ENCODE peak calls at places on chromosomes 5 and 9, in six cellular contexts. C is omental fat pad; R is endothelial cell; A is CD4-positive, alpha-beta T cell; T is endodermal cell; P is nephron progenitor cell. X is an unnamed sample.

GRCh38 chr5:73363911-73364730 is 84.5 kb downstream of the FOXD1 start:
- DNase-seq in C (no peak), R (no peak), T (no peak), P (no peak), A (no peak), X (no peak)

GRCh38 chr5:139108056-139108811 is 89.9 kb downstream of the SIL1 start:
- DNase-seq in T (no peak), C (no peak), P (no peak), R (no peak), A (no peak), X (no peak)

GRCh38 chr9:113390192-113390960 is 10.7 kb downstream of the ALAD start:
- DNase-seq in C (no peak), R (no peak), P (no peak), T (no peak), A (no peak), X (no peak)

GRCh38 chr5:146878471-146879172 is at the start of gene PPP2R2B:
- DNase-seq in P (peak), T (peak), A (peak), C (no peak), R (peak), X (peak)

GRCh38 chr5:84384604-84385575 is at the start of gene EDIL3:
- DNase-seq in P (peak), C (no peak), A (no peak), R (peak), T (peak), X (peak)

GRCh38 chr9:88889386-88889785 is 101.9 kb upstream of the S1PR3 start:
- DNase-seq in C (no peak), R (no peak), T (no peak), P (no peak), A (no peak), X (no peak)

GRCh38 chr9:72843525-72844439 is 109.1 kb downstream of the ALDH1A1 start:
- DNase-seq in P (no peak), T (peak), R (no peak), A (no peak), C (no peak), X (no peak)

GRCh38 chr5:39580702-39581498 is 156.1 kb upstream of the DAB2 start:
- DNase-seq in T (no peak), A (no peak), R (no peak), P (no peak), C (no peak), X (no peak)

GRCh38 chr5:94932259-94932658 is 313.8 kb downstream of the SLF1 start:
- DNase-seq in C (no peak), T (no peak), A (no peak), R (no peak), P (no peak), X (no peak)

GRCh38 chr5:100852988-100853449 is 50.1 kb downstream of the ST8SIA4 start:
- DNase-seq in C (no peak), T (no peak), R (no peak), A (no peak), P (no peak), X (no peak)

GRCh38 chr5:118863345-118863744 is 125.0 kb downstream of the DTWD2 start:
- DNase-seq in T (no peak), R (no peak), A (no peak), C (no peak), P (no peak), X (no peak)

GRCh38 chr5:139709587-139710369 is 61.6 kb downstream of the CXXC5 start:
- DNase-seq in C (no peak), R (peak), T (peak), A (peak), P (peak), X (no peak)

DNA sequence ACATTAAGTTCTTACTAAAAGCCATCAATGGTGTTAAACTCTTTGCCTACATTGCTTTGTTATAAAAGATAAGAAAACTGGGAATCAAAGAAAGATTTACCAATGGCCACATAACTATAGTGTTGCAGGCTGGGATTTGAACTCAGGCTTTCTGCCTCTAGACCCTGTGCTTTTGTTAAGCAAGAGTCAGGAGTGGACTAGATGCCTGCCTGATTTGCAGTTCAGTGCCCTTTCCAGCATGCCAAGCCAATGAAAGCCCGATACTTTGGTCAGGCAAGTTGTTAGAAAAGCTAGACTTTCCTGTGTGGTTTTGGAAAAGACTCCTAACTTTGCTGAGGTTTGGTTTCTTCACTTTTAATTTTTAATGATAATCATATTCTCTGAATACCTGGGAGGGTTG is 21.4 kb upstream of the AGXT2 start:
- DNase-seq in C (no peak), T (no peak), R (no peak), A (no peak), P (no peak), X (no peak)
- TF ChIP-seq CTCF in C (no peak), T (no peak), R (no peak), A (no peak), P (no peak), X (no peak)

GRCh38 chr9:134161647-134162046 is 2.7 kb downstream of the RNU6ATAC start:
- DNase-seq in C (no peak), R (no peak), A (no peak), P (no peak), T (no peak), X (no peak)

GRCh38 chr9:134162926-134163373 is 1.4 kb downstream of the RNU6ATAC start:
- DNase-seq in A (no peak), T (no peak), C (no peak), P (no peak), R (no peak), X (no peak)

GRCh38 chr9:134164879-134165278 is 515 bp upstream of the RNU6ATAC start:
- DNase-seq in R (no peak), T (no peak), P (no peak), C (no peak), A (no peak), X (no peak)

GRCh38 chr9:134162212-134162775 is 2.1 kb downstream of the RNU6ATAC start:
- DNase-seq in R (no peak), C (no peak), A (no peak), T (no peak), P (no peak), X (no peak)

DNA sequence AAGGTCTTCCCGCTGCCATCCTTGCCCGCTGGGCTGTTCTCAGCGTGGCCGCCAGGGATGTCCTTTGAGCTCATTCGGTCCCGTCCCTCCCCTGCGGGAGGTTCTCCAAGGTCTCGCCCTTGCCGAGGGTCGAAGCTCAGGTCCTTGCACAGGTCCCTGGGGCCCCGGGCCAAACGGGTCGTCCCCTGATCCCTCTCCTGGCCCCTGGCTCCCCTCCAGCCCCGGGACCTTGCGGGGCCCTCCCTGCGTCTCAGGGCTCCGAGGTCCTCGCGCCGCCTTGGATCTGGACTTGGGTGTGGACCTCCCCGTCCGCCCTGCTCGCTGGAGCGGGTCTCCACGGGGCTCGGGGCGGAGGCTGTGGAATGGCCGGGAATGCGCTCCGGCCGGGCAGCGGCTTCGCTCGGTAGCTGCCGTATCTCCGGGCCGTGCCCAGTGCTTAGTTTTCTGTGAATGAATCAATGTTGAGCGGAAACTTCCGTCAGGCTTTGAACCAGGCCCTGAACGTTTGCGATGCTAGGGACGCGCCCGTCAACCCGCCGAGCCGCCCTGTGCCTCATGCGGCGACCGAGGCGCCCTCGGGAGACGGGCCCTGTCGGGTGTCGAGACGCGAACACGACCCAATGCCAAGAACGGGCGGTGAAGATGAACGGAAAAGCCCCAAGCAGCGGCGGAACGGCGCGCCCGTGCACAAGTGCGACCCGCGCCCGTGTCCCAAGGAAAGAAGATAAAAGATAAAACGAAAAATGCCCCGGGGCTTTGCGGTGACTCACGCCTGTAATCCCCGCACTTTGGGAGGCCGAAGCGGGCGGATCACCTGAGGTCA is 779 bp downstream of the RNU6ATAC start:
- DNase-seq in A (peak), C (peak), R (peak), T (peak), P (peak), X (peak)
- TF ChIP-seq CTCF in A (peak), C (no peak), R (peak), T (peak), P (no peak), X (peak)

DNA sequence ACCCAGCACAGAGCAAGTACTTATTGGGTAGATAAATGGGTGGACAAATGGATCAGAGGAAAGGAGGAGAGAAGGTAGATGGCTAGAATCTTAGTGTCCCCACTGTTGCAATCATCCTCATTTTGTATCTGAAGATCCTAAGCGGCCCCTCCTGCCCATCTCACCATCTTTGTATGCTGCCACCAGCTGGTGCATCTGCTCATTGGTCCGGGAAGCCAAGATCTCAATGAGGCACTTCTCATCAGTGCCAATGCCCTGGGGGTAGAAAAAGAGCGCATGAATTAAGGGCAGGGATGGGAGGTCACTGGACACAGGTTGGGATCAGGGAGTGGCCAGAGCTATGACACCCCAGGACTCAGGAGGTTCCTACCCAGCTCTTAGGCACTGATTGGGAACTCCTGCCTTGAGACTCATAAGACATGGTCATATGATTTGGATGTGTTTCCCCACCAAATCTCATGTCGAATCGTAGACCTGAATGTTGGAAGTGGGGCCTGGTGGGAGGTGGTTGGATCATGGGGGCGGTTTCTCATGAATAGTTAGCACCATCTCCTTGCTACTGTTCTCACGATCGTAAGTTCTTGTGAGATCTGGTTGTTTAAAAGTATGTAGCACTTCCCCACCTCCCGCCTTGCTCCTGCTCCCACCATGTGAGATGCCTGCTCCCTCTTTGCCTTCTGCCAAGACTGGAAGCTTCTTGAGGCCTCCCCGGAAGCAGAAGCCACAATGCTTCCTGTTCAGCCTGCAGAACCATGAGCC is 20.3 kb downstream of the ANXA6 start:
- DNase-seq in R (no peak), T (no peak), P (no peak), C (no peak), A (no peak), X (no peak)
- TF ChIP-seq CTCF in R (no peak), T (no peak), P (no peak), C (no peak), A (no peak), X (no peak)

GRCh38 chr9:11148189-11148588 is 535.4 kb upstream of the PTPRD start:
- DNase-seq in R (no peak), C (no peak), T (no peak), P (no peak), A (no peak), X (no peak)

GRCh38 chr9:11142965-11143738 is 530.4 kb upstream of the PTPRD start:
- DNase-seq in A (no peak), R (no peak), T (no peak), C (no peak), P (no peak), X (no peak)

GRCh38 chr9:11144750-11145149 is 531.9 kb upstream of the PTPRD start:
- DNase-seq in C (no peak), R (no peak), A (no peak), T (no peak), P (no peak), X (no peak)

GRCh38 chr9:11149065-11149464 is 536.3 kb upstream of the PTPRD start:
- DNase-seq in T (peak), P (peak), A (no peak), C (no peak), R (peak), X (no peak)
- TF ChIP-seq CTCF in T (peak), P (no peak), A (no peak), C (no peak), R (no peak), X (no peak)

GRCh38 chr5:174755103-174755502 is 30.7 kb downstream of the MSX2 start:
- DNase-seq in C (no peak), P (no peak), T (no peak), A (no peak), R (no peak), X (no peak)
- TF ChIP-seq CTCF in C (no peak), P (peak), T (peak), A (no peak), R (peak), X (peak)

DNA sequence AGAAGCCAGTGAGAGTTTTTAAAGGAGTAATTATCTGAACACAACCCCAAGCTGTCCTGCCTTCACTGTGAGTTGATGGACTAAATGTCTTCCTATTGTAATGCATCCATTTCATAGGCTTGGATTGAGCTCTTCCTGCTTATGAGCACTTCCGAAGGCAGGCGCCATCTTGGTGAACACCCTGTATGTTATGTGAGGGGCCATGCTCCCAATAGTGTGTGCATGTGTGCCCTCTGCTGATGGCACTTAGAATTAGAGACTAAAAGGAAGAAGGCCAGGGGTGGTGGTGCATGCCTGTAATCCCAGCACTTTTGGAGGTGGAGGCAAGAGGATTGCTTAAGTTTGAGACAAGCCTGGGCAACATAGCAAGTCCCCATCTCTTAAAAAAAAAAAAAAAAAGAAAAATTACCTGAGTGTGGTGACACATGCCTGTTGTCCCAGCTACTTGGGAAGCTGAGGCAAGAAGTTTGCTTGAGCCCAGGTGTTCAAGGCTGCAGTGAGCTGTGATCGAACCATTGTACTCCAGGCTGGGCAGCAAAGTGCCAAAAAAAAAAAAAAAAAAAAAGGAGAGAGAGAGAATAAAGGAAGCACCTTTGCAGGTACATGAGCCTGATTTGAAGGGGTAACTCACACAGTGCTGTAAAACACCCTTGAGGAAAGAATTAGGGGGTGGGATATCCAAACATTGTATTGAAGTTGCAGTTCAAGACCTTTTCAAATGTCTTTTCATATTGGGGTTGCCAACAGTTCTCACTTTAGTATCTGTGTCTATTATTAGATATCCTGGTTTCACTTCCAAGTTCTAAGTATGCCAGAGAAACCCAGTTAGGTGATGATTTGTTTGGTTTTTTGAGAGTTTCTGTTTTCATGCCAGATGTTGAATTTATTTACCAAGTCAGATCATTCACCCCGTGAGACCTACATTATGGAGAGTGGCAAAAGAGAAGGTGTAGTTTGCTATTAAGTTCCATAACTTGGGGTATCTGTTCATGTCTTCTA is 64.8 kb downstream of the C9orf152 start:
- DNase-seq in R (no peak), T (peak), C (no peak), A (no peak), P (no peak), X (no peak)
- TF ChIP-seq CTCF in R (no peak), T (peak), C (no peak), A (no peak), P (no peak), X (peak)

GRCh38 chr5:8580298-8580697 is 711.4 kb downstream of the MTRR start:
- DNase-seq in P (no peak), T (no peak), A (no peak), C (no peak), R (no peak), X (no peak)

GRCh38 chr5:8581047-8581446 is 712.1 kb downstream of the MTRR start:
- DNase-seq in C (no peak), R (no peak), A (no peak), T (no peak), P (no peak), X (no peak)

GRCh38 chr5:8585230-8586018 is 716.5 kb downstream of the MTRR start:
- DNase-seq in T (peak), P (no peak), C (no peak), R (no peak), A (no peak), X (no peak)
- TF ChIP-seq CTCF in T (peak), P (no peak), C (no peak), R (no peak), A (no peak), X (no peak)

X was measured in progenitor cell of endocrine pancreas.